ENCODE peak calls at places on chromosomes 7 and 10, in four cellular contexts. Y, R, F and A are unnamed samples.
A peak's percentile ranks its signal among the peaks of the same experiment; 100 is the strongest.

GRCh38 chr10:16562891-16563290 is 41.2 kb upstream of the C1QL3 start:
- DNase-seq in Y (no peak), R (no peak), F (no peak), A (no peak)

GRCh38 chr10:79507436-79508167 is 4.7 kb upstream of the EIF5AL1 start:
- DNase-seq in Y (no peak), R (no peak), F (no peak), A (no peak)

GRCh38 chr7:25028370-25028971 is 48.5 kb upstream of the OSBPL3 start:
- DNase-seq in Y (no peak), R (no peak), F (no peak), A (no peak)

GRCh38 chr10:70478191-70479160 is at the start of gene PALD1:
- DNase-seq in Y (peak; percentile 44), R (peak; percentile 71), F (peak; percentile 92), A (no peak)

GRCh38 chr7:29345590-29345989 is 151.0 kb downstream of the CHN2 start:
- DNase-seq in Y (peak; percentile 62), R (no peak), F (peak; percentile 29), A (peak; percentile 37)

GRCh38 chr10:28632597-28632940 is 44.8 kb upstream of the BAMBI start:
- DNase-seq in Y (no peak), R (no peak), F (no peak), A (no peak)

GRCh38 chr7:41693150-41693997 is 9.5 kb downstream of the INHBA start:
- DNase-seq in Y (no peak), R (no peak), F (peak; percentile 42), A (no peak)

GRCh38 chr7:30433082-30433481 is 45.5 kb downstream of the NOD1 start:
- DNase-seq in Y (peak; percentile 71), R (no peak), F (peak; percentile 92), A (no peak)

GRCh38 chr10:26367771-26368170 is 70.4 kb upstream of the APBB1IP start:
- DNase-seq in Y (peak; percentile 51), R (peak; percentile 27), F (peak; percentile 69), A (peak; percentile 15)

GRCh38 chr10:108388716-108389115 is 1224.2 kb upstream of the SORCS1 start:
- DNase-seq in Y (no peak), R (no peak), F (no peak), A (peak; percentile 88)

GRCh38 chr10:106652279-106652678 is 512.2 kb downstream of the SORCS1 start:
- DNase-seq in Y (no peak), R (no peak), F (peak; percentile 47), A (no peak)

GRCh38 chr7:134905375-134905774 is 80.9 kb upstream of the AGBL3 start:
- DNase-seq in Y (peak; percentile 29), R (no peak), F (peak; percentile 48), A (no peak)
- TF ChIP-seq POLR2A in Y (no peak), R (no peak), F (no peak), A (no peak)

DNA sequence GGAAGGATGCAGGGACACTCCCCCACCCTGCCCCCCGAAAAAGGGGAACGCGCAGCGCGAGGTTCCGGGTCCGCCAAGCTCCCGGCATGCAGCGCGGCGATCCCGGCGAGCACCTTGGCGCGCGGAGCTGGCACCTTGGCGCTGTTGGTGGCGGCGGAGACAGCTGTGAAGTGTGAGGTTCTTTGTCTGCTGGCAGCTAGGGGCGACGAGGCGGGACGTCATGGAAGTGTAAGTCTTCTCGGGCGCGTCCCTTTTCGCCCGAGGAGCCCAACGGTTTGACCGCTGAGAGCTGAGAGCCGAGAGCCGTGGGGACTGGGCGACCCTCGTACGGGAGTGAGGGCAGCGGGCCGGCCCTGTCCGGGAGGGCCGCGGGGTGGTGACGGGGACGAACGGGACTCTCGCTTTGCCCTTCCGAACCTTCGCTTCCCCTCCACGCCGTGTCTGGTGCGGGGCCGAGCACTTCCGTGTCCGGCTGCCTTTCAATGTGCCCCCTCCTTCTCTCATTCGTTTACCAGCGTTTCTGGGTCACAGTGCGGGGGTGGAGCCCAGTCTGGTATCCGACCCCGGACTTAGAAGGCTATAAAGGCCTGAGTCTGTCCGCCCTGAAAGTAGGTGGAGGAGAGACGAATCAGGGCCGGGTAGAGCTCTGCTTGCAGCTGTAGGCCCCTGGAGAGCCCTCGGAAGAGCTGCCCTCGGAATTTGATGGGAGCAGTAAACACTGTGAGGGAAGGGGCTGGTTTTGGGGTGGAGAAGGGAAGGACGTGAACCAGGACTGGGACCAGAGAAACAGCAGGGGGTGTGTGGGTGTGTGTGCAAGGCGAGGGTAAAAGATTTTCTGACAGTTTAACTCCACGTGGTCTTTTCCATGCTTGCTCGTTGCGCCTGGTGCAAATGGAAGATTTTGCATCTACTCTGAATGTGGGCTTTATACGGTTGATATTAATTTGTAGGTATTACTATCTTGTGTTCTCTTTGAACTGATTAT is at the start of gene CRCP:
- DNase-seq in Y (peak; percentile 84), R (peak; percentile 83), F (peak; percentile 94), A (peak; percentile 87)
- TF ChIP-seq POLR2A in Y (no peak), R (peak; percentile 76), F (peak; percentile 92), A (peak; percentile 83)

GRCh38 chr7:120994512-120995363 is 6.2 kb downstream of the CPED1 start:
- DNase-seq in Y (no peak), R (no peak), F (no peak), A (no peak)
- TF ChIP-seq POLR2A in Y (no peak), R (no peak), F (no peak), A (no peak)

GRCh38 chr7:148806187-148806586 is 77.9 kb downstream of the EZH2 start:
- DNase-seq in Y (no peak), R (no peak), F (no peak), A (no peak)
- TF ChIP-seq POLR2A in Y (no peak), R (no peak), F (no peak), A (no peak)

GRCh38 chr10:31318382-31318853 is 598 bp upstream of the ZEB1 start:
- DNase-seq in Y (no peak), R (peak; percentile 59), F (peak; percentile 79), A (peak; percentile 34)
- TF ChIP-seq POLR2A in Y (no peak), R (no peak), F (no peak), A (no peak)

DNA sequence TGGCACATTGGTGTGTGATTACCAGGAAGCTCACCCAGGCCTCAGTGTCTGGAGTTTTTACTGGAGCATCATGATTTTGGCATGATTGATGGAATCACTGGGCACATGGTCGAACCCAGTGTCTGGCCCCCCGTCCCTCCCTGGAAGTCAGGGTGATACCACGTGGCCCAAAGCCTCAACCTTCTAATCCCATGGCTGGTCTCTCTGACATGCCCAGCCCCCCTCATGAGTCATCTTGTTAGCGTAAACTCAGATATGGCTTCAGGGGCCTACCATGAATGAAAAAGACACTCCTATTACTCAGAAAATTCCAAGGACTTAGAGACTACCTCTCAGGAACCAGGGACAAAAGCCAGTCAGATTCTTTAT is 109.3 kb downstream of the GRK5 start:
- DNase-seq in Y (no peak), R (peak; percentile 92), F (peak; percentile 43), A (no peak)
- TF ChIP-seq POLR2A in Y (no peak), R (no peak), F (no peak), A (no peak)